ENCODE peak calls at places on chromosomes 3 and 15, in six cellular contexts. One of them, this sample, is unnamed.

GRCh38 chr15:62999923-63000484 is 42.5 kb upstream of the TPM1 start:
- DNase-seq in Karpas-422: no peak
- DNase-seq in mesendoderm: peak; percentile 21
- DNase-seq in HCT116: no peak
- DNase-seq in upper lobe of right lung: no peak
- DNase-seq in mesenchymal stem cell: no peak
- DNase-seq in this sample: no peak

GRCh38 chr3:126371096-126371705 is 14.0 kb upstream of the KLF15 start:
- DNase-seq in Karpas-422: no peak
- DNase-seq in mesendoderm: no peak
- DNase-seq in HCT116: no peak
- DNase-seq in upper lobe of right lung: peak; percentile 51
- DNase-seq in mesenchymal stem cell: no peak
- DNase-seq in this sample: no peak

GRCh38 chr3:64047214-64047613 is 23.9 kb upstream of the PSMD6 start:
- DNase-seq in Karpas-422: no peak
- DNase-seq in mesendoderm: peak; percentile 72
- DNase-seq in HCT116: no peak
- DNase-seq in upper lobe of right lung: no peak
- DNase-seq in mesenchymal stem cell: no peak
- DNase-seq in this sample: no peak

GRCh38 chr15:101183226-101183925 is 68.5 kb downstream of the CHSY1 start:
- DNase-seq in Karpas-422: no peak
- DNase-seq in mesendoderm: no peak
- DNase-seq in HCT116: no peak
- DNase-seq in upper lobe of right lung: no peak
- DNase-seq in mesenchymal stem cell: no peak
- DNase-seq in this sample: no peak

GRCh38 chr3:12345584-12346494 is 57.0 kb downstream of the PPARG start:
- DNase-seq in Karpas-422: no peak
- DNase-seq in mesendoderm: no peak
- DNase-seq in HCT116: no peak
- DNase-seq in upper lobe of right lung: no peak
- DNase-seq in mesenchymal stem cell: no peak
- DNase-seq in this sample: no peak

GRCh38 chr3:12986986-12987385 is 86.2 kb downstream of the IQSEC1 start:
- DNase-seq in Karpas-422: no peak
- DNase-seq in mesendoderm: no peak
- DNase-seq in HCT116: no peak
- DNase-seq in upper lobe of right lung: peak; percentile 73
- DNase-seq in mesenchymal stem cell: no peak
- DNase-seq in this sample: no peak

GRCh38 chr3:25502233-25502632 is 74.2 kb downstream of the RARB start:
- DNase-seq in Karpas-422: no peak
- DNase-seq in mesendoderm: no peak
- DNase-seq in HCT116: no peak
- DNase-seq in upper lobe of right lung: no peak
- DNase-seq in mesenchymal stem cell: no peak
- DNase-seq in this sample: no peak

GRCh38 chr15:51706347-51706746 is 25.0 kb downstream of the SCG3 start:
- DNase-seq in Karpas-422: no peak
- DNase-seq in mesendoderm: no peak
- DNase-seq in HCT116: no peak
- DNase-seq in upper lobe of right lung: no peak
- DNase-seq in mesenchymal stem cell: peak; percentile 72
- DNase-seq in this sample: no peak

GRCh38 chr15:85973584-85974347 is 105.9 kb upstream of the AGBL1 start:
- DNase-seq in Karpas-422: no peak
- DNase-seq in mesendoderm: peak; percentile 67
- DNase-seq in HCT116: no peak
- DNase-seq in upper lobe of right lung: no peak
- DNase-seq in mesenchymal stem cell: no peak
- DNase-seq in this sample: no peak

GRCh38 chr15:69719527-69719926 is 266.9 kb downstream of the RPLP1 start:
- DNase-seq in Karpas-422: no peak
- DNase-seq in mesendoderm: no peak
- DNase-seq in HCT116: no peak
- DNase-seq in upper lobe of right lung: no peak
- DNase-seq in mesenchymal stem cell: peak; percentile 31
- DNase-seq in this sample: no peak

GRCh38 chr15:27059610-27060202 is 88.7 kb downstream of the GABRG3 start:
- DNase-seq in Karpas-422: peak; percentile 77
- DNase-seq in mesendoderm: peak; percentile 82
- DNase-seq in HCT116: peak; percentile 0
- DNase-seq in upper lobe of right lung: no peak
- DNase-seq in mesenchymal stem cell: peak; percentile 10
- DNase-seq in this sample: no peak

GRCh38 chr3:99920530-99921376 is 103.1 kb downstream of the CMSS1 start:
- DNase-seq in Karpas-422: no peak
- DNase-seq in mesendoderm: peak; percentile 91
- DNase-seq in HCT116: no peak
- DNase-seq in upper lobe of right lung: peak; percentile 65
- DNase-seq in mesenchymal stem cell: peak; percentile 60
- DNase-seq in this sample: peak; percentile 54

GRCh38 chr15:37885651-37886050 is 48.8 kb upstream of the TMCO5A start:
- DNase-seq in Karpas-422: no peak
- DNase-seq in mesendoderm: no peak
- DNase-seq in HCT116: no peak
- DNase-seq in upper lobe of right lung: no peak
- DNase-seq in mesenchymal stem cell: no peak
- DNase-seq in this sample: no peak

GRCh38 chr3:161630791-161631190 is 134.2 kb downstream of the OTOL1 start:
- DNase-seq in Karpas-422: no peak
- DNase-seq in mesendoderm: peak; percentile 37
- DNase-seq in HCT116: no peak
- DNase-seq in upper lobe of right lung: no peak
- DNase-seq in mesenchymal stem cell: peak; percentile 12
- DNase-seq in this sample: no peak

GRCh38 chr3:30694668-30695067 is 88.3 kb downstream of the TGFBR2 start:
- DNase-seq in Karpas-422: no peak
- DNase-seq in mesendoderm: no peak
- DNase-seq in HCT116: no peak
- DNase-seq in upper lobe of right lung: no peak
- DNase-seq in mesenchymal stem cell: no peak
- DNase-seq in this sample: no peak

GRCh38 chr3:30691944-30692343 is 85.5 kb downstream of the TGFBR2 start:
- DNase-seq in Karpas-422: no peak
- DNase-seq in mesendoderm: no peak
- DNase-seq in HCT116: no peak
- DNase-seq in upper lobe of right lung: no peak
- DNase-seq in mesenchymal stem cell: no peak
- DNase-seq in this sample: no peak

GRCh38 chr3:30694148-30694547 is 87.7 kb downstream of the TGFBR2 start:
- DNase-seq in Karpas-422: no peak
- DNase-seq in mesendoderm: no peak
- DNase-seq in HCT116: no peak
- DNase-seq in upper lobe of right lung: no peak
- DNase-seq in mesenchymal stem cell: no peak
- DNase-seq in this sample: no peak

GRCh38 chr3:30692498-30693130 is 86.2 kb downstream of the TGFBR2 start:
- DNase-seq in Karpas-422: no peak
- DNase-seq in mesendoderm: no peak
- DNase-seq in HCT116: no peak
- DNase-seq in upper lobe of right lung: no peak
- DNase-seq in mesenchymal stem cell: no peak
- DNase-seq in this sample: no peak

DNA sequence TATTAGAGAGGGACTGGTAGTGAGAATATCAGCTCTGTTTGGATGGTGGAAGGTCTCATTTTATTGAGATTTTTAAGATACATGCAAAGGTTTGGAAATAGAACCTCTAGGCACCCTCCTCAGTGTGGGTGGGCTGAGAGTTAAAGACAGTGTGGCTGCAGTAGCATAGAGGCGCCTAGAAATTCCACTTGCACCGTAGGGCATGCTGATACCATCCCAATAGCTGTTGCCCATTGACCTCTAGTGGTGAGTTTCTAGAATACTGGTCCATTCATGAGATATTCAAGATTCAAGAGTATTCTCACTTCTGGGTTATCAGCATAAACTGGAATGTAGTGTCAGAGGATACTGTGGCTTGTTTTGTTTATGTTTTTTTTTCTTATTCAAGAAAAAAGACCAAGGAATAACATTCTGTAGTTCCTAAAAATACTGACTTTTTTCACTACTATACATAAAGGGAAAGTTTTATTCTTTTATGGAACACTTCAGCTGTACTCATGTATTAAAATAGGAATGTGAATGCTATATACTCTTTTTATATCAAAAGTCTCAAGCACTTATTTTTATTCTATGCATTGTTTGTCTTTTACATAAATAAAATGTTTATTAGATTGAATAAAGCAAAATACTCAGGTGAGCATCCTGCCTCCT is 87.2 kb downstream of the TGFBR2 start:
- DNase-seq in Karpas-422: peak; percentile 78
- DNase-seq in mesendoderm: peak; percentile 86
- DNase-seq in HCT116: peak; percentile 40
- DNase-seq in upper lobe of right lung: no peak
- DNase-seq in mesenchymal stem cell: peak; percentile 79
- DNase-seq in this sample: no peak
- H3K27ac ChIP-seq in Karpas-422: no peak overlapping the region
- H3K27ac ChIP-seq in mesendoderm: no peak overlapping the region
- H3K27ac ChIP-seq in HCT116: no peak overlapping the region
- H3K27ac ChIP-seq in upper lobe of right lung: no peak overlapping the region
- H3K27ac ChIP-seq in mesenchymal stem cell: no peak overlapping the region
- H3K27ac ChIP-seq in this sample: no peak overlapping the region

DNA sequence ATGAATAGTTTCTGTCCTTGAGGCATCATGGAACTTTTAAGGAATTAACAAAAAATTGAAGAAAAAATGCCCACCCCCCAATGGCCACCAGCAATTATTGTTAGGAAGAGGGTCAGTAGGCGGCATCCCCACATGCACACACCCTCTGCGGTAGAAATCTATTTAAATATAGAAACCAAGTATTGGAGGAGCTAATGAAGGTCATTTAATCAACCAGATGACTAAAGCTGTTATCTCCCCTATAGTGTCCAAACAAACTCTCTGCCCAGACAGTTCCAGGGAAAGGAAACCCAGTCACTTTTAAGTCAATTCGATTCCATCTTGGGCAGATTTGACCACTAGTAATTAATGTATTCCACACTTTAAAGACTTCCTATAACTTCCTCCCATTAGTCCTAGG is 47.1 kb downstream of the DGKG start:
- DNase-seq in Karpas-422: no peak
- DNase-seq in mesendoderm: no peak
- DNase-seq in HCT116: no peak
- DNase-seq in upper lobe of right lung: no peak
- DNase-seq in mesenchymal stem cell: no peak
- DNase-seq in this sample: no peak
- H3K27ac ChIP-seq in Karpas-422: no peak overlapping the region
- H3K27ac ChIP-seq in mesendoderm: no peak overlapping the region
- H3K27ac ChIP-seq in HCT116: no peak overlapping the region
- H3K27ac ChIP-seq in upper lobe of right lung: no peak overlapping the region
- H3K27ac ChIP-seq in mesenchymal stem cell: no peak overlapping the region
- H3K27ac ChIP-seq in this sample: no peak overlapping the region

DNA sequence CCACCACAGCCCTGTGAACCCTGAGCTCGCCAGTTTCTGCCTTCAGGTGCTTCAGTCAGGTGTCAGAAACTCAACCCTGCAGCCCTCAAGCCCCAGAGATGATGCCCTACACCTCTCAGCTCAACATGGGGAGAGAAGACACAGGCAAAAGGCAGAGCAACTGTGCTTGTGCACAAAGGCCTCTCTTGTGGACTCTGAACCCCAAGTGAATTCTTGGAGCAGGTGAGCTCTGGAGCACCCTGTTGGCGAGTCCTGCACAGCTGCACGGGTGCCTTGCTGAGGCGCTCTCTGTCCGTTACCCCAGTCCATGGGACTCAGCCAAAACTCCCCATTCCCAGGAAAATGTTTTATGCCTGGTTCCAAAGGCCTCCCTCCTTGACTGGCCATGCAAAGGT is 197.0 kb downstream of the KLF13 start:
- DNase-seq in Karpas-422: no peak
- DNase-seq in mesendoderm: no peak
- DNase-seq in HCT116: no peak
- DNase-seq in upper lobe of right lung: no peak
- DNase-seq in mesenchymal stem cell: no peak
- DNase-seq in this sample: no peak
- H3K27ac ChIP-seq in Karpas-422: no peak overlapping the region
- H3K27ac ChIP-seq in mesendoderm: no peak overlapping the region
- H3K27ac ChIP-seq in HCT116: no peak overlapping the region
- H3K27ac ChIP-seq in upper lobe of right lung: no peak overlapping the region
- H3K27ac ChIP-seq in mesenchymal stem cell: no peak overlapping the region
- H3K27ac ChIP-seq in this sample: no peak overlapping the region

GRCh38 chr3:146156060-146156459 is 4.9 kb downstream of the PLOD2 start:
- DNase-seq in Karpas-422: no peak
- DNase-seq in mesendoderm: no peak
- DNase-seq in HCT116: no peak
- DNase-seq in upper lobe of right lung: no peak
- DNase-seq in mesenchymal stem cell: no peak
- DNase-seq in this sample: no peak
- H3K27ac ChIP-seq in Karpas-422: no peak overlapping the region
- H3K27ac ChIP-seq in mesendoderm: no peak overlapping the region
- H3K27ac ChIP-seq in HCT116: no peak overlapping the region
- H3K27ac ChIP-seq in upper lobe of right lung: peak overlapping the region; percentile 60
- H3K27ac ChIP-seq in mesenchymal stem cell: no peak overlapping the region
- H3K27ac ChIP-seq in this sample: no peak overlapping the region

GRCh38 chr15:50353999-50354837 is 780 bp downstream of the GABPB1 start:
- DNase-seq in Karpas-422: peak; percentile 79
- DNase-seq in mesendoderm: peak; percentile 82
- DNase-seq in HCT116: peak; percentile 19
- DNase-seq in upper lobe of right lung: peak; percentile 82
- DNase-seq in mesenchymal stem cell: peak; percentile 96
- DNase-seq in this sample: peak; percentile 83
- H3K27ac ChIP-seq in Karpas-422: peak overlapping the region; percentile 84
- H3K27ac ChIP-seq in mesendoderm: peak overlapping the region; percentile 96
- H3K27ac ChIP-seq in HCT116: peak overlapping the region; percentile 99
- H3K27ac ChIP-seq in upper lobe of right lung: peak overlapping the region; percentile 98
- H3K27ac ChIP-seq in mesenchymal stem cell: peak overlapping the region; percentile 100
- H3K27ac ChIP-seq in this sample: peak overlapping the region; percentile 99

GRCh38 chr15:40942337-40942854 is 10.9 kb upstream of the CHAC1 start:
- DNase-seq in Karpas-422: no peak
- DNase-seq in mesendoderm: peak; percentile 66
- DNase-seq in HCT116: no peak
- DNase-seq in upper lobe of right lung: no peak
- DNase-seq in mesenchymal stem cell: peak; percentile 54
- DNase-seq in this sample: no peak
- H3K27ac ChIP-seq in Karpas-422: no peak overlapping the region
- H3K27ac ChIP-seq in mesendoderm: peak overlapping the region; percentile 4
- H3K27ac ChIP-seq in HCT116: peak overlapping the region; percentile 72
- H3K27ac ChIP-seq in upper lobe of right lung: peak overlapping the region; percentile 90
- H3K27ac ChIP-seq in mesenchymal stem cell: no peak overlapping the region
- H3K27ac ChIP-seq in this sample: peak overlapping the region; percentile 42

DNA sequence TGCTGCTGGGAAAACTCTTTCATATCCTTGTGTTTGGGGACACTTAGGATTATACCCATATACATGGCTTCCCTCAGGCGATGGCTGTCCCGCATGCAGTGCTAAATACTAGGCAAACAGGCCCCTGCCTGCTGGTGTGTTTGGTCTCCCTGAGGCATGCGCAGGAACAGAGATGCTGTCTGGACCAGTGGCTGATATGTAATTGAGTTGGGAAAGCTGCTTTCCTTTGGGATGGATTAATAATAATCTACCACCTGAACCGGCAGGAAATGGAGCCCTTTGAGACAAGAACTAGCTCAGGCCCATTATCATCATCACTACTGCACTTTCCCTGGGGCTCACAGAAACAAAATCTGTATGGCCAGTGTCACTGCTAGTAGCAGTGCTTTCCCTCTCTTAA is 18.0 kb downstream of the ZDHHC3 start:
- DNase-seq in Karpas-422: no peak
- DNase-seq in mesendoderm: no peak
- DNase-seq in HCT116: no peak
- DNase-seq in upper lobe of right lung: no peak
- DNase-seq in mesenchymal stem cell: no peak
- DNase-seq in this sample: no peak
- H3K27ac ChIP-seq in Karpas-422: peak overlapping the region; percentile 94
- H3K27ac ChIP-seq in mesendoderm: no peak overlapping the region
- H3K27ac ChIP-seq in HCT116: no peak overlapping the region
- H3K27ac ChIP-seq in upper lobe of right lung: no peak overlapping the region
- H3K27ac ChIP-seq in mesenchymal stem cell: no peak overlapping the region
- H3K27ac ChIP-seq in this sample: no peak overlapping the region

GRCh38 chr3:37198547-37198946 is 24.2 kb upstream of the LRRFIP2 start:
- DNase-seq in Karpas-422: no peak
- DNase-seq in mesendoderm: no peak
- DNase-seq in HCT116: no peak
- DNase-seq in upper lobe of right lung: no peak
- DNase-seq in mesenchymal stem cell: no peak
- DNase-seq in this sample: no peak
- H3K27ac ChIP-seq in Karpas-422: no peak overlapping the region
- H3K27ac ChIP-seq in mesendoderm: no peak overlapping the region
- H3K27ac ChIP-seq in HCT116: no peak overlapping the region
- H3K27ac ChIP-seq in upper lobe of right lung: no peak overlapping the region
- H3K27ac ChIP-seq in mesenchymal stem cell: no peak overlapping the region
- H3K27ac ChIP-seq in this sample: peak overlapping the region; percentile 75